ENCODE peak calls at places on chromosomes 12 and 14, in nine cellular contexts. Z is GM23248, B is PC-3, J is neural progenitor cell, X is hepatocyte, S is GM23338, D is MM.1S, T is SK-N-SH, I is HCT116. R is an unnamed sample.

GRCh38 chr12:21985155-21985554 is 43.9 kb upstream of the ABCC9 start:
- DNase-seq in X (no peak), J (no peak), D (no peak), B (peak), T (no peak), Z (peak), I (no peak), S (no peak), R (no peak)

GRCh38 chr12:68815232-68815927 is 7.4 kb downstream of the MDM2 start:
- DNase-seq in I (no peak), B (no peak), T (no peak), S (no peak), X (no peak), Z (no peak), D (no peak), J (no peak), R (no peak)

GRCh38 chr12:42673535-42673934 is 84.0 kb upstream of the PRICKLE1 start:
- DNase-seq in B (no peak), D (no peak), I (no peak), J (no peak), T (no peak), X (no peak), S (no peak), Z (no peak), R (no peak)

GRCh38 chr12:96136129-96136528 is 58.0 kb upstream of the ELK3 start:
- DNase-seq in T (no peak), I (no peak), S (no peak), X (peak), Z (peak), J (no peak), B (no peak), D (no peak), R (no peak)

GRCh38 chr14:63656194-63656593 is 14.5 kb upstream of the WDR89 start:
- DNase-seq in Z (no peak), J (no peak), D (no peak), I (no peak), X (no peak), B (no peak), S (no peak), T (no peak), R (no peak)

GRCh38 chr14:42441615-42442014 is 834.9 kb downstream of the LRFN5 start:
- DNase-seq in I (no peak), X (no peak), D (no peak), T (no peak), S (no peak), J (no peak), B (no peak), Z (no peak), R (no peak)

GRCh38 chr12:32126720-32127119 is 20.1 kb downstream of the BICD1 start:
- DNase-seq in I (no peak), Z (peak), S (no peak), D (no peak), T (no peak), X (no peak), J (no peak), B (peak), R (no peak)

GRCh38 chr12:121800694-121801600 is 2.9 kb upstream of the SETD1B start:
- DNase-seq in B (peak), Z (peak), J (peak), X (peak), T (peak), I (no peak), S (peak), D (peak), R (peak)

GRCh38 chr14:70731447-70732239 is 77.7 kb downstream of the MAP3K9 start:
- DNase-seq in S (no peak), J (no peak), I (no peak), T (no peak), Z (no peak), X (no peak), B (peak), D (no peak), R (no peak)

GRCh38 chr12:104957388-104958008 is 592 bp downstream of the SLC41A2 start:
- DNase-seq in X (no peak), B (peak), S (peak), D (peak), Z (peak), I (no peak), T (peak), J (no peak), R (no peak)

GRCh38 chr14:100654814-100655795 is 67.9 kb upstream of the BEGAIN start:
- DNase-seq in T (peak), J (peak), B (peak), I (no peak), Z (peak), D (peak), X (peak), S (peak), R (no peak)

GRCh38 chr12:67155863-67156262 is 113.3 kb upstream of the CAND1 start:
- DNase-seq in X (no peak), T (no peak), Z (peak), S (no peak), J (no peak), B (peak), D (no peak), I (no peak), R (no peak)

GRCh38 chr14:60655114-60655897 is 6.0 kb upstream of the SIX1 start:
- DNase-seq in S (peak), J (peak), Z (no peak), X (peak), T (peak), I (no peak), B (no peak), D (no peak), R (no peak)

GRCh38 chr12:114186241-114187002 is 219.5 kb downstream of the TBX5 start:
- DNase-seq in J (peak), Z (no peak), I (no peak), X (no peak), B (no peak), S (peak), T (peak), D (no peak), R (no peak)

GRCh38 chr12:57476993-57477709 is 2.5 kb downstream of the ARHGAP9 start:
- DNase-seq in J (no peak), D (no peak), B (no peak), I (no peak), S (no peak), X (no peak), T (no peak), Z (no peak), R (peak)

GRCh38 chr12:113149361-113150150 is at the start of gene CFAP73:
- DNase-seq in J (peak), T (peak), D (no peak), Z (peak), I (peak), S (peak), B (peak), X (peak), R (no peak)

GRCh38 chr12:52949413-52950331 is 754 bp downstream of the KRT18 start:
- DNase-seq in J (peak), D (no peak), S (peak), I (peak), B (peak), T (no peak), X (peak), Z (peak), R (no peak)

GRCh38 chr14:66281036-66281776 is 205.0 kb upstream of the CCDC196 start:
- DNase-seq in D (no peak), B (no peak), S (peak), T (no peak), I (no peak), Z (peak), X (peak), J (no peak), R (no peak)

GRCh38 chr12:81257952-81258551 is 180.2 kb downstream of the ACSS3 start:
- DNase-seq in X (peak), T (peak), S (peak), J (peak), D (peak), B (peak), Z (peak), I (peak), R (peak)

GRCh38 chr12:16605666-16606116 is 271 bp downstream of the LMO3 start:
- DNase-seq in S (peak), D (peak), J (peak), T (peak), I (no peak), Z (peak), B (peak), X (no peak), R (peak)

GRCh38 chr12:16606117-16606200 is at the start of gene LMO3:
- DNase-seq in J (no peak), Z (no peak), I (no peak), D (no peak), B (no peak), S (no peak), T (no peak), X (no peak), R (no peak)

GRCh38 chr12:16603916-16604575 is 1.9 kb downstream of the LMO3 start:
- DNase-seq in I (no peak), X (no peak), J (peak), Z (no peak), B (no peak), T (peak), S (peak), D (no peak), R (peak)

GRCh38 chr12:16603265-16603915 is 2.6 kb downstream of the LMO3 start:
- DNase-seq in D (no peak), T (no peak), Z (no peak), X (no peak), S (no peak), I (no peak), J (peak), B (no peak), R (no peak)

DNA sequence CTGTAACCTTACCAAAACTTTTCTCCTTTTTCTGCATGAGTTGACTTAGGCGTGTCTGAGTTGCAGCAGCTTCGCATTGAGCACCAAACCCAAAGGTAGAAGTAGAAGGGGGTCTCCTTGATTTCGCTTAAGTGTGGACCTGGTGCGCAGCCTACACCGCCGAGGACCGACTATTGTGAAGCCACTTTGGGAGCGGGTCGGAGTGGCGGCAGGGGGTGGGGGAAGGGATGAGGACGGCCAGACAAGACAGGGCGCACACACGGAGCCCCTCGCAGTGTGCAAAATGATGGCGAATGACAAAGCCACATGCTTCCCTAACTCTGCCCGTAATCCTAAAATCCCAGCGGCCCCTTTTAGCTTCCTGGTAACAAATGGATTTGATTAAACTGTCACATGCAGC is 1.1 kb downstream of the LMO3 start:
- DNase-seq in X (no peak), Z (no peak), B (no peak), I (no peak), J (peak), D (no peak), T (peak), S (peak), R (no peak)
- H3K27ac ChIP-seq in X (peak), Z (no peak), B (no peak), I (no peak), J (peak), D (no peak), T (no peak), S (no peak), R (no peak)

DNA sequence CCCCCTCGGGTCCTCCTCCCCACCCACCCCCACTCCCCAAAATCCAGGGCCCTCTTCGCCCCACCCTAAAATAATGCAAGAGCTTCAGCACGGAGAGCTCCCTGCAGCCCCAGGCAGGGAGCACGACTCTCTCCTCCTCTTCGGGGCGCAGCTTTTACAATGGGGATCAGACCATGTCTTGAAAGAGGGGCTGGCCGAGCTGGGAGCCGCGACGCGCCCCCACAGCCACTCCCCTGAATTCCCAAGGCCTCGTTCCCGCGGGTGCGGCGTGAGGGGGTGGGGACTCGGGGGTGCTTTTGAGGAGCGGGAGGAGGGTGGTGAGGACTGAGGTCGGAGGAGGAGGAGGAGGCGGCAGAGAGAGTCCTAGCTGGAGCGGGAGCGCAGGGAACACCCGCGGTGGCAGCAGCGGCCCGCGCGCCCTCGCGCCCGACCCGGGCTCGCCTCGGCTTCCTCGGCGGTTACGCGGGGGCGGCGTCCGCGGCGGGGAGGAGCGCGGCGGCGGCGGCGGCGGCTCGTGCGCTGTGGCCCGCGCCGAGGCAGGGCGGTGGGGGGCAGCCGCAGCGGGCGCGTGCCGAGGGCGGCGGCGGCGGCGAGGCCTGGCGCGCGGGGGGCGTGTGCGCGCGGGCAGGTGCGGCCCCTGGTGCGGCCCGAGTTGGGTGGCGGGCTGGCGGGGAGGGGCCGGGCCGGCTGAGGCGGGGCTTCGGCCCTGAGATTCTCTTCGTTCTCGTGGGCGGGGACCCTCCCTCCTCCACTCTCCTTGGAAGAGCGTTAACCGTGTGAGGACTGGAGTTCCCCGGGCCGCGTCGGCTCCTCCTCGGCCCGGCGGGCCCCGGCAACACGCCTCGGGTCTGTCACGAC is at the start of gene ANKS1B:
- DNase-seq in D (peak), X (peak), T (peak), I (no peak), Z (peak), J (peak), S (peak), B (peak), R (no peak)
- TF ChIP-seq EZH2phosphoT487 in D (no peak), X (no peak), T (no peak), I (no peak), Z (no peak), J (no peak), S (no peak), B (no peak), R (no peak)

GRCh38 chr12:110340706-110341105 is 59.7 kb downstream of the ATP2A2 start:
- DNase-seq in J (no peak), X (no peak), I (no peak), S (no peak), Z (no peak), D (no peak), T (no peak), B (no peak), R (no peak)
- H3K27ac ChIP-seq in J (no peak), X (no peak), I (no peak), S (peak), Z (peak), D (no peak), T (peak), B (peak), R (no peak)

GRCh38 chr12:1810201-1810930 is 10.0 kb upstream of the LRTM2 start:
- DNase-seq in X (no peak), T (no peak), D (no peak), Z (no peak), J (no peak), S (no peak), I (no peak), B (no peak), R (no peak)
- TF ChIP-seq EZH2phosphoT487 in X (no peak), T (no peak), D (no peak), Z (no peak), J (no peak), S (no peak), I (no peak), B (no peak), R (no peak)

DNA sequence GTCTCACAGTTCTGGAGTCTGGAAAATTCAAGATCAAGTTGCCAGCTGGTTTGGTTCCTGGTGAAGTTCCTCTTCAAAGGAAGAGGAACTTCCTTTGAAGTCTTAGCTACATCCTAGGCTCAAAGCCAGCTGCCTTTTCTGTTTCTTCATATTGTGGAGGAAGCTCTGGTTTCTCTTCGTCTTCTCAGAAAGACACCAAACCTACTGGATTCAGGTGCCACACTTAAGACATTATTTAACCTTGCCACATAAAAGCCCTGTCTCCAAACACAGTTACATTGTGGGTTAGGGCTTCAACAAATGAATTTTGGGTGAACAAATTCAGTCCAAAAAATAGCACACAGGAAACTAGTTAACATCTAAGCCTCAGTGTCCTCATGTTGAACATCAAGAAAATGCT is 1019.8 kb downstream of the GALC start:
- DNase-seq in Z (no peak), B (no peak), S (no peak), T (no peak), X (no peak), J (no peak), D (no peak), I (no peak), R (peak)
- H3K27ac ChIP-seq in Z (no peak), B (no peak), S (no peak), T (no peak), X (no peak), J (no peak), D (no peak), I (no peak), R (no peak)

DNA sequence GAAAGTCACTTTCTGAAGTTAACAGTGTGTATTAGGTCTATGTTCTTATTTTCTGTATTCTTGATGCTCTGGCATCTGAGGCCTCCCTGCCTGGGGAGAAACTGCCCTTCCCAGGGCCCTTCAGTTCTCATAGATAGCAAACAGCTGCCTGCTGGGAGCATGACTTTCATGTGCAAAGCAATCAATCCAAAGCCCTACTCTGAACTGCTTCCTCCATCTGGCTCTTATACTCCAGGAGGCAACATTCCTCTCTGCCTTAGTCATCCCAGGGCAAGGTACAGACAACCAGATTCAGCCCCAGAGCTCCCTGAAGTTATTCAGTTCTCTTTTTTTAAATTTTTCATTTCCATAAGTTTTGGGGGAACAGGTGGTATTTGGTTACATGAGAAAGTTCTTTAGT is 41.7 kb upstream of the RIN3 start:
- DNase-seq in T (no peak), B (peak), I (peak), X (peak), S (peak), J (no peak), D (no peak), Z (peak), R (no peak)
- TF ChIP-seq EZH2phosphoT487 in T (no peak), B (no peak), I (no peak), X (no peak), S (no peak), J (no peak), D (no peak), Z (no peak), R (no peak)

GRCh38 chr14:103257211-103257962 is 76.7 kb upstream of the EIF5 start:
- DNase-seq in J (no peak), T (no peak), B (peak), D (no peak), Z (peak), X (no peak), I (no peak), S (no peak), R (no peak)
- H3K27ac ChIP-seq in J (no peak), T (no peak), B (peak), D (no peak), Z (no peak), X (no peak), I (no peak), S (no peak), R (no peak)

GRCh38 chr14:95523051-95523817 is 6.8 kb upstream of the SYNE3 start:
- DNase-seq in I (no peak), B (peak), Z (no peak), J (no peak), X (no peak), S (no peak), D (no peak), T (no peak), R (no peak)
- TF ChIP-seq EZH2phosphoT487 in I (no peak), B (no peak), Z (no peak), J (no peak), X (no peak), S (no peak), D (no peak), T (no peak), R (no peak)

GRCh38 chr12:124681779-124682391 is 114.5 kb upstream of the NCOR2 start:
- DNase-seq in J (no peak), D (no peak), T (no peak), S (no peak), B (peak), Z (peak), I (no peak), X (no peak), R (no peak)

GRCh38 chr12:124684496-124684895 is 117.1 kb upstream of the NCOR2 start:
- DNase-seq in T (peak), D (no peak), B (peak), S (no peak), J (no peak), Z (peak), X (no peak), I (no peak), R (no peak)

GRCh38 chr12:124682425-124683329 is 115.3 kb upstream of the NCOR2 start:
- DNase-seq in X (no peak), J (no peak), S (no peak), Z (no peak), T (no peak), B (no peak), I (no peak), D (no peak), R (no peak)

GRCh38 chr12:124683725-124684124 is 116.3 kb upstream of the NCOR2 start:
- DNase-seq in J (no peak), B (no peak), T (no peak), I (no peak), S (no peak), D (no peak), X (no peak), Z (no peak), R (no peak)

GRCh38 chr12:124683330-124683662 is 115.9 kb upstream of the NCOR2 start:
- DNase-seq in I (no peak), Z (no peak), S (peak), J (peak), D (no peak), X (peak), T (no peak), B (peak), R (no peak)
- H3K27ac ChIP-seq in I (no peak), Z (no peak), S (no peak), J (no peak), D (no peak), X (peak), T (no peak), B (peak), R (no peak)

GRCh38 chr12:55698241-55698955 is 9.3 kb downstream of the ITGA7 start:
- DNase-seq in X (no peak), J (no peak), T (no peak), Z (no peak), S (no peak), I (no peak), D (no peak), B (no peak), R (no peak)
- TF ChIP-seq EZH2phosphoT487 in X (no peak), J (no peak), T (no peak), Z (no peak), S (no peak), I (no peak), D (no peak), B (no peak), R (no peak)

R was measured in OCI-LY7.